ENCODE peak calls at places on chromosomes 12 and 14, in six cellular contexts. K, Z, T, L, D and M are unnamed samples. For H3K9me3, the result is how much of the 10 kb centered on the place peaks cover.

GRCh38 chr12:7797698-7798398 is 8.6 kb downstream of the NANOG start:
- ATAC-seq in L (no peak), Z (no peak), K (peak), D (no peak), T (no peak), M (no peak)

GRCh38 chr12:5456906-5457305 is 25.0 kb downstream of the NTF3 start:
- ATAC-seq in L (no peak), Z (peak), T (no peak), K (no peak), D (no peak), M (no peak)

GRCh38 chr14:67418368-67419174 is 6.6 kb upstream of the PLEK2 start:
- ATAC-seq in L (peak), D (no peak), T (peak), K (peak), Z (no peak), M (no peak)

GRCh38 chr14:63212776-63213500 is 8.7 kb downstream of the RHOJ start:
- ATAC-seq in D (no peak), K (no peak), L (no peak), Z (no peak), T (no peak), M (no peak)

GRCh38 chr12:52521175-52521574 is 981 bp upstream of the KRT5 start:
- ATAC-seq in Z (no peak), L (no peak), T (no peak), D (no peak), K (peak), M (no peak)

GRCh38 chr12:132027636-132028035 is 77.9 kb downstream of the EP400 start:
- ATAC-seq in T (no peak), D (no peak), L (no peak), Z (no peak), K (no peak), M (no peak)

GRCh38 chr12:41014643-41015020 is 173.5 kb upstream of the PDZRN4 start:
- ATAC-seq in T (no peak), Z (no peak), K (peak), D (no peak), L (no peak), M (no peak)

GRCh38 chr12:39070775-39071174 is 165.4 kb upstream of the CPNE8 start:
- ATAC-seq in D (no peak), Z (no peak), T (no peak), L (no peak), K (no peak), M (no peak)

GRCh38 chr14:99589651-99590530 is 14.1 kb downstream of the CCDC85C start:
- ATAC-seq in Z (no peak), L (no peak), D (no peak), T (no peak), K (no peak), M (no peak)

GRCh38 chr12:21429994-21430393 is 7.5 kb upstream of the PYROXD1 start:
- ATAC-seq in D (peak), Z (no peak), T (no peak), K (no peak), L (no peak), M (no peak)

GRCh38 chr12:91249059-91250055 is 66.7 kb upstream of the DCN start:
- ATAC-seq in Z (no peak), D (no peak), L (no peak), K (no peak), T (no peak), M (peak)

GRCh38 chr14:105102361-105102760 is 37.1 kb upstream of the GPR132 start:
- ATAC-seq in D (no peak), T (no peak), K (no peak), L (no peak), Z (no peak), M (no peak)

GRCh38 chr12:57133916-57134315 is 5.6 kb downstream of the LRP1 start:
- ATAC-seq in Z (no peak), K (no peak), T (no peak), D (no peak), L (no peak), M (no peak)

GRCh38 chr12:84986586-84986985 is 49.5 kb downstream of the TSPAN19 start:
- ATAC-seq in L (no peak), Z (no peak), K (no peak), D (no peak), T (no peak), M (no peak)

GRCh38 chr14:23361320-23361719 is 3.7 kb downstream of the EFS start:
- ATAC-seq in Z (no peak), D (no peak), T (no peak), L (no peak), K (no peak), M (peak)

GRCh38 chr12:110639336-110640178 is 25.6 kb downstream of the TCTN1 start:
- ATAC-seq in T (peak), L (no peak), K (peak), D (peak), Z (no peak), M (peak)

GRCh38 chr14:92877757-92878431 is 45.1 kb upstream of the CHGA start:
- ATAC-seq in K (no peak), L (peak), Z (no peak), D (no peak), T (no peak), M (peak)

GRCh38 chr12:26238341-26239126 is 43.2 kb downstream of the SSPN start:
- ATAC-seq in T (no peak), D (no peak), Z (no peak), L (no peak), K (peak), M (peak)

GRCh38 chr12:100545092-100545491 is 28.4 kb upstream of the GAS2L3 start:
- ATAC-seq in D (no peak), Z (no peak), T (no peak), L (peak), K (peak), M (no peak)

GRCh38 chr12:75812341-75813018 is 219.1 kb downstream of the PHLDA1 start:
- ATAC-seq in K (no peak), Z (no peak), L (no peak), D (peak), T (no peak), M (no peak)

GRCh38 chr14:56294125-56294524 is 175.9 kb downstream of the PELI2 start:
- ATAC-seq in T (peak), K (peak), L (peak), D (no peak), Z (no peak), M (no peak)

GRCh38 chr12:98227162-98227561 is 288.2 kb upstream of the TMPO start:
- ATAC-seq in L (peak), Z (no peak), D (no peak), K (peak), T (peak), M (no peak)

GRCh38 chr12:76290963-76291859 is 57.0 kb downstream of the BBS10 start:
- ATAC-seq in L (no peak), Z (no peak), K (no peak), T (no peak), D (no peak), M (peak)

GRCh38 chr14:53956427-53957201 is at the start of gene BMP4:
- ATAC-seq in D (no peak), T (peak), L (peak), Z (peak), K (peak), M (peak)

GRCh38 chr12:27606986-27607385 is 83.0 kb downstream of the PPFIBP1 start:
- ATAC-seq in Z (no peak), K (no peak), L (peak), D (no peak), T (no peak), M (no peak)

GRCh38 chr12:4849024-4849594 is 60.6 kb upstream of the KCNA1 start:
- ATAC-seq in T (no peak), K (no peak), L (no peak), Z (no peak), D (no peak), M (no peak)

GRCh38 chr12:124294686-124295315 is at the start of gene RFLNA:
- ATAC-seq in Z (no peak), T (peak), K (peak), D (no peak), L (no peak), M (peak)

GRCh38 chr14:56490379-56490778 is 89.2 kb upstream of the TMEM260 start:
- ATAC-seq in K (peak), T (peak), L (no peak), Z (no peak), D (peak), M (no peak)

GRCh38 chr12:5480953-5481300 is 49.0 kb downstream of the NTF3 start:
- ATAC-seq in T (no peak), K (no peak), Z (no peak), D (no peak), L (no peak), M (no peak)

GRCh38 chr12:8572507-8572906 is 31.8 kb upstream of the CLEC4E start:
- ATAC-seq in D (no peak), K (no peak), Z (peak), T (no peak), L (no peak), M (no peak)

GRCh38 chr14:26548431-26548830 is 49.4 kb downstream of the NOVA1 start:
- ATAC-seq in L (no peak), T (no peak), D (no peak), K (no peak), Z (no peak), M (no peak)

GRCh38 chr14:26554069-26554772 is 43.6 kb downstream of the NOVA1 start:
- ATAC-seq in Z (no peak), D (no peak), L (no peak), K (no peak), T (no peak), M (no peak)

DNA sequence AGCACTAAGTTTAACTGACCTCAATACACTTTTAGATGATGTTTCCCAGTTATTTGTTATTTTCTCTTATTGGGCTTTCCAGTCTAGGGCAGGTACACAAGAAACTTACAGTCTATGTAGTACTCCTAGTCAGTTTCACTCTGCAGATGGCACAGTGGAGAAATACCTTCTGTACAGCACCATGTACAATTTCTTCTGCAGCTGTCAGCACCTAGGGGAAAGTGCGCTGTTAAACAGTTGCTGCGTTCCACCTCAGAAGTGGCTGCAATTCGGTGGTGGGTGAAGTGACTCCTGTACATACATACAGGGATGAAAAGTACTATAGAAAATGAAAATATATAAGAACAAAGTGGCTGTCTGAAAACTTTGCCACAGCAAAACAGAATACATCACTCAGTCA is 48.3 kb downstream of the NOVA1 start:
- ATAC-seq in T (no peak), Z (no peak), D (no peak), L (no peak), K (no peak), M (no peak)
- H3K9me3 ChIP-seq in T (under half), Z (under half), D (under half), L (under half), K (under half), M (under half)

GRCh38 chr12:71456316-71456715 is 16.7 kb downstream of the LGR5 start:
- ATAC-seq in K (no peak), L (no peak), D (no peak), Z (no peak), T (no peak), M (no peak)
- TF ChIP-seq EP300 in K (no peak), L (no peak), D (no peak), Z (no peak), T (no peak), M (no peak)

DNA sequence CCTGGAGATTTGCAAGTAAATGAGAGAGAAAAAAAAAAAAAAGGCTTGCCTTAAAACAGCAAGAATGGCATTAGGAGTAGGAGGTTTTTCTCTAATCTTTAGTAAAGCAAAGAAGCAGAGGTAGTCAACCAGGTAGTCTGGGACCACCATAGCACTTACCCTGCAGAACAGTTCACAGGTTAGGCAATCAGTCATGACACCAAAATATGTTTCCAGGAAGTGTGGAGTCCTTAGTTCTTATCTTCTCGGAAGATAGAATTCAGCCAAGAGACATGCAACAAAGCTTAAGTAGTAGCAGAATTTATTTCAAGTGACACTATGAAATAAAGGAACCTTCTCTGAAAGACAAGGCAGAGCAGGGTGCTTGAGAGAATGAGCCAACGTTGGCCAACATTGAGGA is 295.8 kb downstream of the IPO8 start:
- ATAC-seq in D (no peak), T (peak), Z (no peak), K (no peak), L (no peak), M (no peak)
- H3K9me3 ChIP-seq in D (under half), T (under half), Z (under half), K (under half), L (half or more), M (under half)

GRCh38 chr12:108773798-108774788 is 42.8 kb upstream of the CORO1C start:
- ATAC-seq in Z (peak), D (no peak), T (no peak), K (peak), L (peak), M (peak)
- TF ChIP-seq EP300 in Z (peak), D (no peak), T (no peak), K (no peak), L (peak), M (peak)